ENCODE peak calls at places on chromosomes 7 and 10, in seven cellular contexts. D, M, J, R, P, G and I are unnamed samples.

GRCh38 chr7:8064828-8065227 is 96.2 kb downstream of the GLCCI1 start:
- DNase-seq in G (no peak), R (no peak), J (no peak), M (no peak), P (no peak), D (no peak), I (no peak)

GRCh38 chr10:6348091-6348862 is 145.5 kb downstream of the PFKFB3 start:
- DNase-seq in P (no peak), R (no peak), M (no peak), J (no peak), D (no peak), G (no peak), I (no peak)

GRCh38 chr7:103679156-103680132 is 233.4 kb upstream of the SLC26A5 start:
- DNase-seq in R (no peak), G (no peak), M (no peak), J (no peak), P (no peak), D (no peak), I (no peak)

GRCh38 chr7:16801111-16801542 is 3.7 kb downstream of the AGR2 start:
- DNase-seq in D (peak), M (no peak), J (peak), G (no peak), P (peak), R (no peak), I (peak)

GRCh38 chr10:58791137-58791536 is 278.5 kb downstream of the BICC1 start:
- DNase-seq in R (no peak), D (no peak), P (no peak), J (no peak), M (no peak), G (no peak), I (no peak)

GRCh38 chr7:77542399-77542798 is 5.3 kb downstream of the PTPN12 start:
- DNase-seq in J (no peak), D (no peak), P (no peak), G (no peak), R (no peak), M (no peak), I (no peak)

GRCh38 chr10:51789903-51790302 is 90.5 kb upstream of the CSTF2T start:
- DNase-seq in J (no peak), G (no peak), P (no peak), R (no peak), D (no peak), M (no peak), I (no peak)

GRCh38 chr10:124545346-124545745 is 83.7 kb downstream of the LHPP start:
- DNase-seq in P (no peak), M (no peak), D (no peak), J (no peak), R (no peak), G (no peak), I (no peak)

GRCh38 chr10:123912466-123913201 is 21.0 kb upstream of the CPXM2 start:
- DNase-seq in G (no peak), D (no peak), P (no peak), J (no peak), M (no peak), R (no peak), I (no peak)

GRCh38 chr10:71714592-71714991 is 5.0 kb downstream of the C10orf105 start:
- DNase-seq in D (no peak), G (no peak), J (no peak), M (no peak), P (no peak), R (no peak), I (no peak)

GRCh38 chr10:71713135-71714040 is 6.2 kb downstream of the C10orf105 start:
- DNase-seq in D (no peak), P (no peak), M (peak), R (peak), G (no peak), J (peak), I (no peak)

GRCh38 chr10:71715026-71715425 is 4.6 kb downstream of the C10orf105 start:
- DNase-seq in M (no peak), D (no peak), P (no peak), J (no peak), G (no peak), R (no peak), I (no peak)

GRCh38 chr10:71712572-71713134 is 6.9 kb downstream of the C10orf105 start:
- DNase-seq in D (no peak), P (no peak), M (no peak), J (no peak), G (no peak), R (peak), I (no peak)

GRCh38 chr10:71714055-71714454 is 5.5 kb downstream of the C10orf105 start:
- DNase-seq in P (no peak), M (no peak), R (no peak), G (no peak), J (no peak), D (no peak), I (no peak)
- H3K27ac ChIP-seq in P (no peak), M (peak), R (peak), G (peak), J (peak), D (no peak), I (no peak)

DNA sequence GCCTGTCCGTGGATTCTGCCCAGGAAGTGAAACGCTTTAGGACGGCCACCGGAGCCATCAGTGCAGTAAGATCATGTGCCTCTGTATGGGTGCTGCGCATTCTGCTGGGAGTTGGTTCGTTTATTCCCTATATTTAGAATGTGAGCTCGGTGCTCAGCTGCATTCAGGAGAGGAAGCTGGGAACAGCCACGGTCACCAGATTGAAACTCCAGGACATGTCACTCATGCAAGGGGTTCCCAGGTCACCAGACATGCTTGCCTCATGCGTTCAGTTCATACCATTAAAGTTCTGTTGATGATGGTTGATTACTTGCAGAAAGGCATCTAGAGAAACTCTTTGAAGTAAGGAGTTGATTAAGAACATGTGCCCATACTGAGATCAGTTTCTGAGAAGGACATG is 78.1 kb downstream of the TRRAP start:
- DNase-seq in R (no peak), J (no peak), D (no peak), M (no peak), G (no peak), P (no peak), I (no peak)
- H3K27ac ChIP-seq in R (no peak), J (no peak), D (no peak), M (no peak), G (no peak), P (no peak), I (no peak)

GRCh38 chr10:95559466-95559865 is 1.7 kb downstream of the SORBS1 start:
- DNase-seq in G (no peak), M (peak), R (no peak), D (peak), P (peak), J (no peak), I (no peak)
- H3K27ac ChIP-seq in G (peak), M (peak), R (no peak), D (no peak), P (no peak), J (no peak), I (no peak)

DNA sequence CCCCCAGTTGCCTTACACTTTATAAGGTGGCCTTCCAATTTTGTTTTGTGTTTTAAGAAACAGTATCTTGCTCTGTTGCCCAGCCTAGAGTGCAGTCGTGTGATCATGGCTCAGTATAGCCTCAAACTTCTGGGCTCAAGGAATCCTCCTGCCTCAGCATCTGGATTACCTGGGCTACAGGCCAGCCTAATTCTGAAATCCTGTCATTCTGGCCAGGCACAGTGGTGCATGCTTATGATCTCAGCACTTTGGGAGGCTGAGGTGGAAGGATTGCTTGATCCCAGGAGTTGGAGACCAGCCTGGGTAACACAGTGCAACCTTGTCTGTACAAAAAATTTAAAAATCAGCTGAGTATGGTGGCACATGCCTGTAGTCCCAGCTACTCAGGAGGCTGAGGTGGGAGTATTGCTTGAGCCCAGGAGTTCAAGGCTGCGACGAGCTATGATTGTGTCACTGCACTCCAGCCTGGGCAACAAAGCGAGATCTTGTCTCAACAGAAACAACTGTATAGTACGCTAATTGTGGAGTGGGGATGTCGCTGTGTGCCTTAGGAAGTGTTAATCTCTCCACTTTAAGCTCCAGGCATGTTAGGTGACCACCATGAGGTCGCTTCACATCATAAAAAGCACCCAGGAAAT is 24.7 kb upstream of the RBM33 start:
- DNase-seq in M (no peak), P (no peak), R (no peak), D (no peak), G (no peak), J (no peak), I (no peak)
- H3K27ac ChIP-seq in M (no peak), P (no peak), R (no peak), D (no peak), G (peak), J (no peak), I (no peak)

GRCh38 chr10:132574783-132575319 is 37.3 kb downstream of the INPP5A start:
- DNase-seq in G (no peak), D (no peak), R (no peak), P (no peak), J (no peak), M (no peak), I (peak)
- H3K27ac ChIP-seq in G (no peak), D (no peak), R (peak), P (no peak), J (no peak), M (peak), I (no peak)

GRCh38 chr10:22438714-22439113 is 93.4 kb downstream of the SPAG6 start:
- DNase-seq in M (no peak), R (no peak), D (no peak), P (no peak), G (no peak), J (no peak), I (no peak)
- H3K27ac ChIP-seq in M (peak), R (no peak), D (no peak), P (no peak), G (no peak), J (no peak), I (no peak)

GRCh38 chr10:73019100-73019499 is 64.5 kb upstream of the PLA2G12B start:
- DNase-seq in P (no peak), D (no peak), J (no peak), R (no peak), M (no peak), G (no peak), I (no peak)
- H3K27ac ChIP-seq in P (no peak), D (no peak), J (no peak), R (no peak), M (no peak), G (no peak), I (no peak)

GRCh38 chr10:15311885-15312280 is 59.2 kb downstream of the FAM171A1 start:
- DNase-seq in J (no peak), P (no peak), M (no peak), R (no peak), G (no peak), D (no peak), I (no peak)
- H3K27ac ChIP-seq in J (no peak), P (no peak), M (no peak), R (no peak), G (no peak), D (peak), I (no peak)

GRCh38 chr7:132895231-132895630 is 186.7 kb downstream of the CHCHD3 start:
- DNase-seq in M (no peak), R (no peak), J (no peak), P (no peak), D (no peak), G (no peak), I (no peak)
- H3K27ac ChIP-seq in M (no peak), R (no peak), J (no peak), P (no peak), D (no peak), G (no peak), I (no peak)

GRCh38 chr7:41956712-41957111 is 253.8 kb upstream of the INHBA start:
- DNase-seq in R (no peak), D (no peak), P (no peak), J (no peak), M (no peak), G (no peak), I (no peak)

GRCh38 chr7:41956276-41956675 is 253.4 kb upstream of the INHBA start:
- DNase-seq in J (no peak), R (no peak), P (no peak), M (no peak), D (no peak), G (no peak), I (no peak)

GRCh38 chr7:41955475-41956243 is 252.8 kb upstream of the INHBA start:
- DNase-seq in P (peak), G (peak), M (peak), J (peak), R (peak), D (no peak), I (peak)
- H3K27ac ChIP-seq in P (peak), G (no peak), M (peak), J (peak), R (no peak), D (no peak), I (no peak)